ENCODE peak calls at places on chromosomes 3 and 15, in ten cellular contexts. E, Y, U, B, R, G, C, L, W and A are unnamed samples.

GRCh38 chr3:197749315-197749600 is 425 bp upstream of the FYTTD1 start:
- DNase-seq in E (no peak), C (peak), G (no peak), U (no peak), Y (no peak), R (peak), L (peak), W (no peak), B (no peak), A (peak)

GRCh38 chr3:159721324-159721723 is 267.3 kb upstream of the IL12A start:
- DNase-seq in B (no peak), G (no peak), Y (no peak), W (no peak), U (no peak), R (no peak), L (no peak), C (no peak), E (no peak), A (no peak)

GRCh38 chr3:169984287-169984686 is 17.7 kb downstream of the SEC62 start:
- DNase-seq in U (no peak), G (no peak), C (no peak), W (no peak), R (no peak), Y (no peak), E (no peak), B (no peak), L (no peak), A (no peak)

GRCh38 chr15:75775296-75776074 is 62.8 kb upstream of the CSPG4 start:
- DNase-seq in W (no peak), R (no peak), U (no peak), B (no peak), C (no peak), L (no peak), G (no peak), Y (no peak), E (no peak), A (no peak)

GRCh38 chr3:172846103-172846561 is 95.6 kb downstream of the ECT2 start:
- DNase-seq in B (no peak), G (no peak), C (no peak), E (no peak), U (no peak), R (no peak), W (no peak), L (no peak), Y (no peak), A (no peak)

GRCh38 chr15:80803580-80804525 is 24.7 kb downstream of the CEMIP start:
- DNase-seq in L (no peak), G (no peak), Y (no peak), R (no peak), W (no peak), E (no peak), U (no peak), B (no peak), C (no peak), A (no peak)

GRCh38 chr3:46903341-46904302 is 26.1 kb downstream of the PTH1R start:
- DNase-seq in W (no peak), G (peak), C (peak), U (peak), Y (peak), R (no peak), E (no peak), B (peak), L (peak), A (peak)

GRCh38 chr3:28347374-28348285 is 891 bp upstream of the ZCWPW2 start:
- DNase-seq in W (no peak), C (peak), B (no peak), E (no peak), Y (no peak), R (no peak), U (no peak), L (peak), G (no peak), A (peak)

GRCh38 chr3:86990171-86990733 is 697 bp downstream of the VGLL3 start:
- DNase-seq in L (no peak), G (peak), B (no peak), E (no peak), R (peak), U (peak), C (peak), Y (peak), W (peak), A (peak)

GRCh38 chr15:31347067-31347975 is 20.7 kb downstream of the KLF13 start:
- DNase-seq in W (no peak), Y (no peak), C (no peak), G (no peak), U (no peak), R (no peak), L (no peak), B (no peak), E (peak), A (no peak)

GRCh38 chr3:99503350-99503749 is 135.0 kb upstream of the COL8A1 start:
- DNase-seq in W (no peak), U (no peak), R (peak), B (no peak), G (peak), L (peak), C (no peak), Y (peak), E (no peak), A (peak)

GRCh38 chr3:47017504-47018268 is 38.2 kb downstream of the NBEAL2 start:
- DNase-seq in C (no peak), W (no peak), B (no peak), L (no peak), E (no peak), Y (no peak), R (no peak), G (no peak), U (no peak), A (no peak)

GRCh38 chr3:30643763-30644462 is 37.5 kb downstream of the TGFBR2 start:
- DNase-seq in C (no peak), E (peak), L (no peak), R (no peak), W (no peak), G (no peak), Y (peak), B (no peak), U (no peak), A (no peak)

GRCh38 chr3:160564949-160565441 is 376 bp downstream of the KPNA4 start:
- DNase-seq in Y (no peak), C (peak), G (peak), R (peak), B (no peak), U (peak), W (peak), L (peak), E (peak), A (peak)

GRCh38 chr3:18645603-18646002 is 220.5 kb upstream of the SATB1 start:
- DNase-seq in B (no peak), Y (no peak), L (no peak), R (no peak), E (no peak), C (no peak), W (no peak), G (no peak), U (no peak), A (no peak)

GRCh38 chr3:12395349-12396012 is 88.8 kb upstream of the TSEN2 start:
- DNase-seq in E (no peak), Y (no peak), C (no peak), L (peak), R (no peak), U (no peak), B (no peak), W (no peak), G (no peak), A (no peak)

DNA sequence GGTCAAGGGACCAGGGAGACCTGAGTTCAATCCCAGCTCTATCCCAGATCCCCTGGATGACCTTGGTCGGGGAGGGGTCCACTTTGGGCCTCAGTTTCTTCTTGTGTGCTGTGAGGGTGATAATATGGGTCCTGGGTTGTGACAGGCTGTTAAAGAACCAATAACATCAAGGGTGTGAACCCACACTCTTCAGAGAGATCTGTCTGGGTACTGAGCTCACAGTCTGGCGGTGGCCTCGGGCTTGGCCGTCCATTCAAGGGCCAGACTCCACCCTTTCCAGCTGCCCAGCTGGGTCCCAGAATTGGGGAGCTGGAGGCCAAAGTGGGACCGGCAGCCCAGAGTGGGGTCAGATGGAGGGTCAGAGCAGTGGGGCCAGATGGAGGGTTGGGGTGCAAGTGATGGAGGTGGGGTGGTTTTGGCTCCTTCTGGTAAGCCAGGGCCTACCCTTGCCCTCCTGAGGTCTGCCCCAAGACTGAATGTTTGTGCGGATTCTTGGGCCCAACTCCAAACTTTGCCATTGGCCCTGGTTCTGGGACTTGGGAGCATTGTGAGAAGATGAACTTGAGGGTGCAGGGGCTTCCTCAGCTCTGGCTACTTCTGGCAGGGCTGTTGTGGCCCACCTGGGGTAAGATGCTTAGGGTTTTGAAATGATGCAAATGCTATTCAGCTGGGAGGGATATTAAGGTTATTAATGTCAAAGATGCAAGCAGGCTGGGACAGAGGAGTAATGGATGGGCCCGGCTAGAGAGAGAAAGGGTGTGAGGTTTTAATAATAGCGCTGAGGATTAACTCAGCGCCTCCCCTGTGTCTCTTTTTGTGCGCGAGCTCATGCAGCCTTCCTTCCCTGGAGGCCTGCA is 1.5 kb downstream of the CORO2B start:
- DNase-seq in B (no peak), E (no peak), W (peak), Y (no peak), R (no peak), G (peak), L (no peak), U (peak), C (no peak), A (no peak)
- H3K4me3 ChIP-seq in B (peak), E (no peak), W (peak), Y (peak), R (no peak), G (peak), L (peak), U (peak), C (no peak), A (peak)

GRCh38 chr3:414063-414462 is 217.5 kb downstream of the CHL1 start:
- DNase-seq in G (no peak), W (no peak), Y (no peak), B (no peak), U (no peak), E (no peak), L (peak), R (peak), C (no peak), A (peak)
- TF ChIP-seq CTCF in G (peak), W (no peak), Y (peak), B (no peak), U (peak), E (no peak), L (peak), R (peak), C (peak), A (peak)

GRCh38 chr3:72171461-72171860 is 386.5 kb upstream of the PROK2 start:
- DNase-seq in L (peak), R (no peak), W (no peak), U (no peak), G (no peak), Y (no peak), E (no peak), C (no peak), B (no peak), A (no peak)
- H3K4me3 ChIP-seq in L (no peak), R (no peak), W (no peak), U (no peak), G (no peak), Y (no peak), E (no peak), C (no peak), B (no peak), A (no peak)

DNA sequence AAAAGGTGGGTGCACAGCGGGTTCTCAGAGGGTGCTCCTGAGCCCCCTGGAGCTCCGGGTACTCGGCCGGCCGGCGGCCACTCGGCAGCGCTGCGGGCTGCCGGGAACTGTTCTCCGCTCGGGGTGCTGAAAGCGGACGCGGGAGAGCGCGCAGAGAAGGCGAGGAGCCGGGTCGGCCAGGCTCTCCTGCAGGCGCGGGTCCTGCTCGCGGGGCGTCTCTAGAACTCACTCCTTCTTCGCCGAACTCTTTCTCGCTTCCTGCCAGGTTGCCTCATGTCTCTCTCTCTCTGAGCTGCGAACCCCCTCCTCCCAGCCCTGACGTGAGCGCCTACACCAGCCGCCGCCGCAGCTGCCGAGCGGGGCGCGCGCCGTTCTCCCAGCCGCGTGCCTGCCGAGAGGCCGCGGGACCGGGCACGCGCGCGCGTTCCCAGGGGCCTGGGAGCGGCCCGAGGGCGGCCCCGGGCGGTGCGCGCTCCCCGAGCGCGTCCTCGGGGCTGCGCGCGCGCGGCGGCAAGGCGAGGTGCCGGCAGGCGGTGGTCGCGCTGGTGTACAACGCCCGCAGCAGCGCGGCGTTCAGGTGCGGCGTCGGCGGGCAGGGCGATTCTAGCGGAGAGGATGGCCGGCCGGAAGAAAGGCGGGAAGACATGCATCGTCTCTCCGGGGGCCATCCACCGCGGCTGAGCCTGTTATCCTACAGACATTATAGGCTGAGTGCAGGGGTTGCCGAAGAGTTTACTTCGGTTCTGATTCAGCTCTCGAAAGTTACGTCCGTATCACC is at the start of gene PEX5L:
- DNase-seq in G (peak), L (peak), U (no peak), R (peak), C (peak), E (no peak), Y (peak), B (no peak), W (peak), A (peak)
- TF ChIP-seq CTCF in G (no peak), L (no peak), U (no peak), R (no peak), C (peak), E (no peak), Y (no peak), B (no peak), W (no peak), A (no peak)